ENCODE peak calls at places on chromosomes 11 and 22, in seven cellular contexts. I is stomach, Y is BJ, D is astrocyte of the cerebellum, E is mucosa of descending colon, V is mesothelial cell of epicardium, L is RWPE1. N is an unnamed sample.

GRCh38 chr11:1082728-1083620 is 8.3 kb downstream of the MUC2 start:
- DNase-seq in I (no peak), Y (no peak), D (no peak), E (peak), V (no peak), L (no peak), N (no peak)

GRCh38 chr22:29635734-29636357 is 32.4 kb downstream of the NF2 start:
- DNase-seq in I (no peak), Y (no peak), D (peak), E (no peak), V (no peak), L (peak), N (no peak)

GRCh38 chr22:20624161-20624616 is 116.8 kb downstream of the MED15 start:
- DNase-seq in I (no peak), Y (no peak), D (no peak), E (no peak), V (no peak), L (no peak), N (no peak)

GRCh38 chr11:73194593-73194992 is 23.5 kb upstream of the P2RY2 start:
- DNase-seq in I (no peak), Y (no peak), D (no peak), E (peak), V (no peak), L (peak), N (no peak)

GRCh38 chr11:93727985-93728791 is 13.1 kb downstream of the TAF1D start:
- DNase-seq in I (no peak), Y (no peak), D (no peak), E (no peak), V (no peak), L (no peak), N (no peak)

GRCh38 chr11:10926801-10927200 is 68.9 kb upstream of the ZBED5 start:
- DNase-seq in I (no peak), Y (no peak), D (no peak), E (no peak), V (no peak), L (no peak), N (no peak)

GRCh38 chr11:63869686-63870085 is 30.8 kb downstream of the MARK2 start:
- DNase-seq in I (no peak), Y (no peak), D (no peak), E (peak), V (no peak), L (no peak), N (peak)

GRCh38 chr11:65861165-65861505 is 902 bp downstream of the MUS81 start:
- DNase-seq in I (no peak), Y (no peak), D (no peak), E (no peak), V (no peak), L (no peak), N (no peak)

GRCh38 chr11:34671946-34672345 is 51.1 kb downstream of the EHF start:
- DNase-seq in I (no peak), Y (no peak), D (no peak), E (no peak), V (no peak), L (no peak), N (no peak)

GRCh38 chr22:46763051-46763705 is 728 bp downstream of the TBC1D22A start:
- DNase-seq in I (no peak), Y (no peak), D (no peak), E (peak), V (no peak), L (no peak), N (peak)

GRCh38 chr22:31586137-31586920 is 75.7 kb downstream of the PISD start:
- DNase-seq in I (no peak), Y (no peak), D (no peak), E (no peak), V (no peak), L (no peak), N (no peak)

GRCh38 chr11:58573451-58574104 is 2.1 kb downstream of the LPXN start:
- DNase-seq in I (no peak), Y (peak), D (peak), E (no peak), V (no peak), L (peak), N (peak)

GRCh38 chr11:76629853-76630599 is 40.5 kb downstream of the LRRC32 start:
- DNase-seq in I (peak), Y (no peak), D (no peak), E (peak), V (no peak), L (no peak), N (no peak)

GRCh38 chr11:15157181-15157580 is 42.5 kb downstream of the INSC start:
- DNase-seq in I (no peak), Y (peak), D (peak), E (no peak), V (no peak), L (peak), N (no peak)

GRCh38 chr11:78510025-78510596 is 64.6 kb downstream of the NARS2 start:
- DNase-seq in I (no peak), Y (no peak), D (no peak), E (no peak), V (no peak), L (no peak), N (no peak)

GRCh38 chr11:13238879-13239514 is 38.6 kb upstream of the BMAL1 start:
- DNase-seq in I (peak), Y (no peak), D (no peak), E (peak), V (no peak), L (peak), N (peak)

GRCh38 chr22:48587236-48587865 is 1240.3 kb downstream of the BRD1 start:
- DNase-seq in I (no peak), Y (no peak), D (no peak), E (no peak), V (no peak), L (no peak), N (no peak)

GRCh38 chr11:13999704-14000103 is 37.2 kb downstream of the SPON1 start:
- DNase-seq in I (no peak), Y (no peak), D (no peak), E (no peak), V (no peak), L (no peak), N (no peak)

GRCh38 chr11:11409916-11410315 is 56.9 kb upstream of the CSNK2A3 start:
- DNase-seq in I (no peak), Y (no peak), D (no peak), E (no peak), V (no peak), L (no peak), N (no peak)

GRCh38 chr11:117837070-117837776 is 12.7 kb upstream of the FXYD2 start:
- DNase-seq in I (peak), Y (no peak), D (no peak), E (peak), V (peak), L (no peak), N (no peak)

GRCh38 chr11:69295995-69296889 is 2.3 kb downstream of the MYEOV start:
- DNase-seq in I (peak), Y (no peak), D (no peak), E (peak), V (no peak), L (peak), N (no peak)

GRCh38 chr11:61923166-61924015 is 6.0 kb upstream of the RAB3IL1 start:
- DNase-seq in I (peak), Y (peak), D (no peak), E (peak), V (no peak), L (no peak), N (no peak)

GRCh38 chr11:46669606-46670243 is 30.7 kb downstream of the ARHGAP1 start:
- DNase-seq in I (peak), Y (no peak), D (no peak), E (no peak), V (no peak), L (no peak), N (no peak)

GRCh38 chr11:35111171-35112055 is 27.6 kb upstream of the CD44 start:
- DNase-seq in I (no peak), Y (peak), D (peak), E (no peak), V (no peak), L (peak), N (no peak)

GRCh38 chr11:110566577-110566976 is 136.8 kb downstream of the FDX1 start:
- DNase-seq in I (no peak), Y (no peak), D (no peak), E (no peak), V (no peak), L (no peak), N (no peak)

GRCh38 chr11:2929880-2930704 is 872 bp upstream of the PHLDA2 start:
- DNase-seq in I (peak), Y (no peak), D (no peak), E (peak), V (no peak), L (peak), N (no peak)
- TF ChIP-seq CTCF in I (no peak), Y (peak), D (no peak), E (no peak), V (peak), L (no peak), N (peak)

GRCh38 chr11:116078101-116078561 is 573.9 kb upstream of the CADM1 start:
- DNase-seq in I (no peak), Y (no peak), D (no peak), E (no peak), V (no peak), L (no peak), N (no peak)
- TF ChIP-seq CTCF in I (no peak), Y (no peak), D (peak), E (no peak), V (peak), L (no peak), N (no peak)

GRCh38 chr22:43088979-43089717 is at the start of gene TTLL1:
- DNase-seq in I (peak), Y (peak), D (peak), E (peak), V (peak), L (peak), N (peak)
- TF ChIP-seq CTCF in I (no peak), Y (no peak), D (no peak), E (no peak), V (no peak), L (no peak), N (no peak)

GRCh38 chr11:82225502-82225901 is 508.2 kb downstream of the FAM181B start:
- DNase-seq in I (no peak), Y (no peak), D (no peak), E (no peak), V (no peak), L (no peak), N (no peak)

GRCh38 chr11:82233211-82233610 is 500.5 kb downstream of the FAM181B start:
- DNase-seq in I (no peak), Y (no peak), D (peak), E (no peak), V (no peak), L (no peak), N (no peak)

GRCh38 chr11:82234256-82234655 is 499.4 kb downstream of the FAM181B start:
- DNase-seq in I (no peak), Y (no peak), D (no peak), E (no peak), V (no peak), L (no peak), N (no peak)

GRCh38 chr11:82225930-82226329 is 507.7 kb downstream of the FAM181B start:
- DNase-seq in I (no peak), Y (no peak), D (no peak), E (no peak), V (no peak), L (no peak), N (no peak)

DNA sequence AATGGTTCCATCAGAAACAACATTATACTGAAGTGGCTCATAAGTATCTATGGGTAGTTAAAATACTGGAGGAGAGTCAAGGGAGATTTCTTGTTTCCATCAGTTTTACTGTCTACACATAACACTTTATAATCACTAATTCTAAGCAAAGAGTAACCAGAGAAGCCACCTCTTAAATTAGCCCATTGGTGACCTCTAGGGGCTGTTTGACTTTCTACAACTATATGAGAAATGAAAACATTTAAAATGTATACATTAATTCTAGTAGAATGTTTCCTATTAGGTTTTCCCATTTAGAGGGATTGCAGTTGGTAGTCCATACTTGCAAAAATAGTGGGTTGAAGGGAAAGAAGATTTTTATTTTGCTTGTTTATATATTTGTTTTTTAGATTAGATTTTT is 504.3 kb downstream of the FAM181B start:
- DNase-seq in I (no peak), Y (no peak), D (peak), E (no peak), V (no peak), L (peak), N (no peak)
- TF ChIP-seq CTCF in I (no peak), Y (no peak), D (peak), E (no peak), V (peak), L (peak), N (no peak)